ENCODE peak calls at places on chromosomes 4 and X, in four cellular contexts. Z is pancreas, D is gastrocnemius medialis, T is colonic mucosa. Q is an unnamed sample. For H3K36me3 and H3K4me1, the result is how much of the 10 kb centered on the place peaks cover.

GRCh38 chr4:54315561-54315960 is 86.5 kb downstream of the PDGFRA start:
- DNase-seq in Z (no peak), D (no peak), T (no peak), Q (no peak)

GRCh38 chr4:168163106-168163505 is 70.8 kb downstream of the ANXA10 start:
- DNase-seq in Z (no peak), D (no peak), T (no peak), Q (no peak)

GRCh38 chr4:5927116-5927515 is 34.2 kb upstream of the CRMP1 start:
- DNase-seq in Z (no peak), D (no peak), T (no peak), Q (no peak)

GRCh38 chr4:173485164-173485563 is 44.9 kb downstream of the HAND2 start:
- DNase-seq in Z (no peak), D (no peak), T (no peak), Q (no peak)

GRCh38 chr4:184347251-184348239 is 126.8 kb downstream of the IRF2 start:
- DNase-seq in Z (peak), D (peak), T (peak), Q (peak)

GRCh38 chrX:1386338-1387127 is 5.4 kb downstream of the SLC25A6 start:
- DNase-seq in Z (no peak), D (no peak), T (no peak), Q (no peak)

GRCh38 chr4:80143305-80143679 is 54.0 kb upstream of the PRDM8 start:
- DNase-seq in Z (no peak), D (no peak), T (no peak), Q (no peak)

GRCh38 chr4:127505203-127505602 is 127.6 kb upstream of the INTU start:
- DNase-seq in Z (peak), D (no peak), T (no peak), Q (no peak)

GRCh38 chr4:1113311-1114009 is at the start of gene RNF212:
- DNase-seq in Z (peak), D (no peak), T (peak), Q (no peak)

GRCh38 chrX:149365061-149365460 is 140.0 kb downstream of the IDS start:
- DNase-seq in Z (no peak), D (no peak), T (no peak), Q (no peak)

GRCh38 chr4:147409350-147409749 is 71.5 kb upstream of the EDNRA start:
- DNase-seq in Z (no peak), D (no peak), T (no peak), Q (no peak)

GRCh38 chr4:55612341-55612740 is 20.3 kb upstream of the PDCL2 start:
- DNase-seq in Z (no peak), D (no peak), T (no peak), Q (no peak)

GRCh38 chr4:159455675-159456235 is 352.9 kb downstream of the RAPGEF2 start:
- DNase-seq in Z (no peak), D (no peak), T (no peak), Q (no peak)

GRCh38 chr4:151436093-151436518 is 27.1 kb downstream of the FHIP1A start:
- DNase-seq in Z (no peak), D (no peak), T (no peak), Q (no peak)

GRCh38 chrX:53088136-53088974 is 5.6 kb upstream of the KANTR start:
- DNase-seq in Z (peak), D (peak), T (peak), Q (peak)

GRCh38 chr4:122458625-122459024 is 2.1 kb upstream of the IL2 start:
- DNase-seq in Z (no peak), D (no peak), T (no peak), Q (no peak)

GRCh38 chr4:22857411-22857810 is 164.7 kb downstream of the GBA3 start:
- DNase-seq in Z (no peak), D (no peak), T (no peak), Q (no peak)

GRCh38 chrX:24283122-24283789 is 30.6 kb downstream of the SUPT20HL2 start:
- DNase-seq in Z (no peak), D (no peak), T (no peak), Q (no peak)

GRCh38 chr4:40214038-40214437 is 17.2 kb downstream of the RHOH start:
- DNase-seq in Z (no peak), D (no peak), T (no peak), Q (no peak)

GRCh38 chrX:698246-698645 is 67.7 kb downstream of the SHOX start:
- DNase-seq in Z (no peak), D (no peak), T (no peak), Q (no peak)

GRCh38 chr4:80309301-80310004 is 26.1 kb upstream of the CFAP299 start:
- DNase-seq in Z (no peak), D (no peak), T (no peak), Q (no peak)

GRCh38 chr4:142091691-142092182 is 455.4 kb downstream of the IL15 start:
- DNase-seq in Z (no peak), D (no peak), T (no peak), Q (peak)

GRCh38 chrX:82648062-82648461 is 860.0 kb upstream of the POU3F4 start:
- DNase-seq in Z (no peak), D (no peak), T (no peak), Q (no peak)

GRCh38 chrX:7062912-7063311 is 84.6 kb upstream of the STS start:
- DNase-seq in Z (no peak), D (no peak), T (no peak), Q (no peak)

GRCh38 chr4:124804584-124804983 is 92.1 kb upstream of the ANKRD50 start:
- DNase-seq in Z (no peak), D (no peak), T (no peak), Q (no peak)

GRCh38 chrX:9342581-9343051 is 122.2 kb upstream of the TBL1X start:
- DNase-seq in Z (peak), D (peak), T (peak), Q (peak)

GRCh38 chr4:2734618-2735017 is 21.5 kb downstream of the TNIP2 start:
- DNase-seq in Z (no peak), D (no peak), T (no peak), Q (no peak)

GRCh38 chrX:86829786-86830185 is 681.5 kb downstream of the DACH2 start:
- DNase-seq in Z (no peak), D (no peak), T (no peak), Q (no peak)

GRCh38 chrX:39907964-39908616 is 189.7 kb downstream of the BCOR start:
- DNase-seq in Z (peak), D (peak), T (no peak), Q (peak)

GRCh38 chr4:141047228-141047884 is 85.9 kb downstream of the RNF150 start:
- DNase-seq in Z (no peak), D (no peak), T (no peak), Q (no peak)

GRCh38 chr4:7873881-7874280 is 65.8 kb downstream of the AFAP1 start:
- DNase-seq in Z (no peak), D (no peak), T (no peak), Q (no peak)

GRCh38 chr4:42615131-42615776 is 41.7 kb downstream of the ATP8A1 start:
- DNase-seq in Z (no peak), D (no peak), T (no peak), Q (no peak)

GRCh38 chr4:145481164-145481941 is at the start of gene SMAD1:
- DNase-seq in Z (peak), D (peak), T (peak), Q (peak)

GRCh38 chr4:93199492-93199891 is 629.1 kb upstream of the ATOH1 start:
- DNase-seq in Z (no peak), D (no peak), T (no peak), Q (no peak)

GRCh38 chr4:169565606-169566351 is 46.6 kb downstream of the NEK1 start:
- DNase-seq in Z (no peak), D (no peak), T (no peak), Q (no peak)

GRCh38 chrX:118593407-118593806 is 97.8 kb downstream of the DOCK11 start:
- DNase-seq in Z (no peak), D (no peak), T (no peak), Q (no peak)
- H3K36me3 ChIP-seq in Z (under half), D (under half), T (under half), Q (under half)

DNA sequence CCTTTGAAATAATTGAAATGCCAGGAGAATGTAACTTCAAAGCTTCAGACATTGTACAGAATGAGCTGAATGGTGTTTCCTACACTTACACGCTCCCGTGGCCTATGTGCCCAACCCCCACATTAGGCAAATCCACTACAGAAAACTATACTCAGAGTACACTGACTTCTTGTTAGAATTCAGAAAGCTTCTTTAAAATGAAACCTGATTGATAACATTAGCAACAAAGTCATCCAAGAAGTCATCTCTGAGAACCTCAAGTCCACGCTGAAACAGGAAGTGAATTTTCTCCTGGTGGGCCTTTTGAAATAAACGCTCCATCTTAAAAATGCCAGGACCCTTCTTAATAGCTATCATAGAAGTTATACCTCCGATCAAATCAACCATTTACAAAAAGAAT is 136.3 kb downstream of the TSPAN5 start:
- DNase-seq in Z (no peak), D (no peak), T (no peak), Q (no peak)
- H3K4me1 ChIP-seq in Z (under half), D (under half), T (under half), Q (under half)

GRCh38 chrX:48663241-48663640 is 20.4 kb upstream of the WAS start:
- DNase-seq in Z (no peak), D (no peak), T (no peak), Q (no peak)
- TF ChIP-seq CTCF in Z (no peak), D (no peak), T (no peak), Q (no peak)

GRCh38 chr4:186581421-186581820 is 26.1 kb upstream of the MTNR1A start:
- DNase-seq in Z (no peak), D (no peak), T (no peak), Q (no peak)

GRCh38 chr4:186587416-186588018 is 32.1 kb upstream of the MTNR1A start:
- DNase-seq in Z (peak), D (no peak), T (peak), Q (peak)

GRCh38 chr4:186588503-186588902 is 33.1 kb upstream of the MTNR1A start:
- DNase-seq in Z (no peak), D (no peak), T (no peak), Q (no peak)

GRCh38 chr4:186586190-186586589 is 30.8 kb upstream of the MTNR1A start:
- DNase-seq in Z (no peak), D (no peak), T (no peak), Q (no peak)

DNA sequence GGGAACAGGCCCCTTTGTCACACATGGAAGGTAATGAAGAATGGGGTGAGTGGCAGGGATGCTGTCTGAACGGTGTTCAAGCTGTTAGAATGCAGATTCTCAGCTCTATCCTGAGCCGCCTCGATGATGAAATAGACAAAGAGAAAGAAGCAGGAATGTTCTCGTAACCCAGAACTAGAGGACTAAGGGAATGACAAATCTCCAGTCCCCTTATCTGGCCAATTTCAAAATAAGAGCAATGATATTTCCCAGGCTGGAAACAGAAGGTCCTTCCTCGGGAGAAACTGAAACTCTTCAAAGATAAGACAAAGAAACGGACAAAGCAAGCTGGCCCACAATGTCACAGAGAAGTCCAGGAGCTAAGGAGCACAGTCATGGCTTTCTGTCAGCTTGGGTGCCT is 29.5 kb upstream of the MTNR1A start:
- DNase-seq in Z (no peak), D (no peak), T (no peak), Q (no peak)
- H3K36me3 ChIP-seq in Z (under half), D (under half), T (under half), Q (under half)

DNA sequence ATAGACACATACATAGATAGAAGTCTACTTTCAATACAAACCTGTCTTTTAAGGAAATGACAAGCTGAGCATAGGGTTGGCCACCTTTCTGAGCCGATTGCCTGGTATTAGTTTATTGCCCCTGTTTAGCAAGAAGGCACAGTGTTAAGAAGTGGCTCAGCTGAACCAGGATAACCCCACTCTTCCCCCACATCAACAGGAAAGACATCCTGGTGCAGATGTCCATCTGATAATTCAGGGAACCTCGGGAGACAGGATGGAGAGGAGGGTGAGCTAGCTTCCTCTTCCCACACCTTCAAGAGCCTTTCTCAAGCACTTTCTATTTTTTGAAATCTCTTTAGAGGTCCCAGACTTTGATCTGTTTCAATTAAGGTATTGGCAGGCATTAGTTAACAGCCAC is 52.3 kb downstream of the PKD2 start:
- DNase-seq in Z (no peak), D (no peak), T (no peak), Q (no peak)
- H3K4me1 ChIP-seq in Z (under half), D (under half), T (under half), Q (under half)

Q was measured in right atrium auricular region.